ENCODE peak calls at places on chromosomes 7 and 10, in seven cellular contexts. I is transverse colon, F is endodermal cell, K is ovary, W is neural progenitor cell, Z is thoracic aorta, Y is OCI-LY7. M is an unnamed sample. For H3K4me1, the result is how much of the 10 kb centered on the place peaks cover.

GRCh38 chr7:95199779-95200558 is 124.4 kb downstream of the PON1 start:
- DNase-seq in F (peak), Y (peak), K (peak), Z (no peak), I (peak), W (peak), M (peak)

GRCh38 chr10:113347508-113347907 is 205.3 kb upstream of the HABP2 start:
- DNase-seq in K (no peak), Z (peak), Y (no peak), W (no peak), I (peak), F (peak), M (peak)

GRCh38 chr10:7610651-7611389 is 55.9 kb downstream of the ITIH5 start:
- DNase-seq in Z (no peak), Y (no peak), W (no peak), I (peak), F (no peak), K (peak), M (peak)

GRCh38 chr7:107684947-107685463 is 24.4 kb downstream of the SLC26A4 start:
- DNase-seq in Y (no peak), Z (no peak), K (no peak), W (no peak), F (no peak), I (no peak), M (no peak)

GRCh38 chr10:677038-677437 is 12.4 kb downstream of the DIP2C start:
- DNase-seq in W (no peak), I (no peak), F (peak), Y (no peak), K (no peak), Z (no peak), M (no peak)

GRCh38 chr10:71613303-71613777 is 106.2 kb downstream of the C10orf105 start:
- DNase-seq in Z (no peak), F (peak), I (peak), Y (no peak), K (no peak), W (no peak), M (no peak)

GRCh38 chr7:108973075-108973474 is 403.4 kb downstream of the DNAJB9 start:
- DNase-seq in W (peak), Z (no peak), Y (no peak), F (no peak), I (no peak), K (no peak), M (no peak)

GRCh38 chr7:76037310-76037709 is 10.5 kb downstream of the STYXL1 start:
- DNase-seq in I (no peak), W (no peak), K (no peak), Z (no peak), F (no peak), Y (no peak), M (no peak)

GRCh38 chr7:5796076-5796475 is 14.6 kb upstream of the RNF216 start:
- DNase-seq in K (no peak), Y (no peak), I (peak), F (no peak), Z (no peak), W (no peak), M (no peak)

GRCh38 chr7:2820508-2820934 is 23.6 kb downstream of the GNA12 start:
- DNase-seq in Y (no peak), W (no peak), F (no peak), I (peak), K (peak), Z (peak), M (peak)

GRCh38 chr10:70753026-70753663 is 32.0 kb downstream of the TBATA start:
- DNase-seq in Z (no peak), W (no peak), F (no peak), K (no peak), Y (no peak), I (no peak), M (no peak)

GRCh38 chr7:163298-163695 is 29.1 kb upstream of the FAM20C start:
- DNase-seq in W (no peak), I (no peak), Y (no peak), F (no peak), K (no peak), Z (no peak), M (no peak)

GRCh38 chr7:50197547-50197946 is 104.5 kb upstream of the ZPBP start:
- DNase-seq in K (no peak), Y (no peak), Z (no peak), I (no peak), W (no peak), F (peak), M (no peak)

GRCh38 chr10:14880201-14880600 is 1.5 kb downstream of the SUV39H2 start:
- DNase-seq in K (no peak), Y (no peak), I (no peak), W (no peak), Z (no peak), F (peak), M (no peak)

GRCh38 chr7:155533827-155534690 is 12.3 kb downstream of the CNPY1 start:
- DNase-seq in W (peak), F (peak), I (no peak), Z (no peak), K (no peak), Y (peak), M (no peak)

GRCh38 chr7:71303566-71303965 is 171.6 kb downstream of the GALNT17 start:
- DNase-seq in K (no peak), F (no peak), Z (no peak), I (no peak), W (no peak), Y (no peak), M (no peak)

GRCh38 chr7:112025556-112025955 is 180.6 kb downstream of the DOCK4 start:
- DNase-seq in F (no peak), Z (no peak), W (no peak), K (no peak), Y (no peak), I (no peak), M (no peak)

GRCh38 chr7:33129806-33130153 is 416 bp downstream of the BBS9 start:
- DNase-seq in I (no peak), F (no peak), Z (no peak), W (no peak), Y (peak), K (no peak), M (no peak)

GRCh38 chr7:132614428-132615076 is 38.3 kb upstream of the PLXNA4 start:
- DNase-seq in Z (no peak), Y (no peak), W (peak), I (peak), K (no peak), F (peak), M (peak)

GRCh38 chr7:80766724-80767123 is 128.3 kb downstream of the CD36 start:
- DNase-seq in W (no peak), Z (no peak), K (peak), I (no peak), Y (no peak), F (no peak), M (no peak)
- H3K4me1 ChIP-seq in W (under half), Z (under half), K (under half), I (under half), Y (under half), F (under half), M (under half)

GRCh38 chr7:73823873-73824597 is 6.8 kb upstream of the CLDN4 start:
- DNase-seq in W (no peak), Z (no peak), F (peak), K (no peak), I (peak), Y (no peak), M (no peak)
- H3K4me1 ChIP-seq in W (under half), Z (under half), F (under half), K (under half), I (half or more), Y (under half), M (under half)

GRCh38 chr10:44991571-44991970 is 9.2 kb upstream of the ZNF22 start:
- DNase-seq in Y (no peak), W (no peak), I (no peak), F (peak), K (peak), Z (no peak), M (peak)
- H3K4me1 ChIP-seq in Y (under half), W (under half), I (under half), F (under half), K (under half), Z (half or more), M (under half)

GRCh38 chr7:131107343-131108211 is 220.1 kb upstream of the MKLN1 start:
- DNase-seq in K (peak), Z (peak), Y (peak), F (peak), W (peak), I (peak), M (peak)
- H3K4me1 ChIP-seq in K (under half), Z (under half), Y (under half), F (under half), W (under half), I (under half), M (under half)

DNA sequence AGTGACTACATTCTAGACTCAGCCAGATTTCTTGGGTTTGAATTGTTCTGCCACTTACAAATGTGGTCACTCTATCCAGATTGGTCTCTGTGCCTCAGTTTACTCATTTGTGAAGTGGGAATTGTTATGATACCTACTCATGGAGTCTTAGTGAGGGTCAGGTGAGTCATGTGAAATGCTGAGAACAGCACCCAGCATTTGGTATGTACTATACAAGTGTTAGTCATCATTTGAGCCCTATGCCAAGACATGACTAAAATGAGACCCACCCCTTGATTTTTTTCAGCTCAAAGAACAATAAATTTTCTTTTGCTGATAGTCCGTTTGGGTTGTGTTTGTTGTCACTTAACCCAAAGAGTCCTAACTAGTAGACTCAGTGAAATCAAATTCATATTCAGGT is 92.8 kb downstream of the CHN2 start:
- DNase-seq in K (no peak), F (no peak), W (no peak), Z (no peak), Y (no peak), I (no peak), M (no peak)
- H3K4me1 ChIP-seq in K (under half), F (under half), W (under half), Z (under half), Y (under half), I (under half), M (under half)

GRCh38 chr10:122375761-122376160 is 1.3 kb downstream of the PLEKHA1 start:
- DNase-seq in Z (no peak), W (no peak), F (no peak), K (no peak), I (no peak), Y (no peak), M (no peak)
- H3K4me1 ChIP-seq in Z (under half), W (under half), F (under half), K (under half), I (under half), Y (under half), M (under half)

GRCh38 chr7:137956591-137956990 is 45.3 kb downstream of the CREB3L2 start:
- DNase-seq in W (no peak), K (no peak), Z (no peak), Y (no peak), F (no peak), I (no peak), M (no peak)
- H3K4me1 ChIP-seq in W (under half), K (under half), Z (half or more), Y (under half), F (under half), I (under half), M (under half)

GRCh38 chr10:86258940-86259339 is 107.7 kb downstream of the GRID1 start:
- DNase-seq in I (no peak), W (no peak), K (no peak), Z (no peak), F (peak), Y (no peak), M (no peak)
- H3K4me1 ChIP-seq in I (under half), W (under half), K (under half), Z (under half), F (under half), Y (under half), M (under half)